ENCODE peak calls at places on chromosomes 7 and 10, in six cellular contexts. E, U, C, N, Z and P are unnamed samples.

GRCh38 chr10:114045071-114045737 is 1.5 kb downstream of the ADRB1 start:
- DNase-seq in U (peak), E (no peak), N (peak), Z (no peak), C (no peak), P (peak)

GRCh38 chr10:117499248-117500105 is 43.1 kb upstream of the EMX2 start:
- DNase-seq in U (no peak), Z (no peak), N (no peak), E (no peak), C (no peak), P (no peak)

GRCh38 chr10:70292016-70292415 is 8.2 kb upstream of the NPFFR1 start:
- DNase-seq in N (no peak), Z (no peak), C (no peak), U (no peak), E (no peak), P (no peak)

GRCh38 chr10:70927221-70927943 is 39.0 kb upstream of the PCBD1 start:
- DNase-seq in Z (peak), C (no peak), U (peak), N (no peak), E (no peak), P (no peak)

GRCh38 chr7:38760226-38760625 is 129.1 kb upstream of the AMPH start:
- DNase-seq in C (no peak), Z (no peak), N (no peak), E (no peak), U (no peak), P (no peak)

GRCh38 chr10:12235116-12235694 is 39.2 kb downstream of the CDC123 start:
- DNase-seq in U (no peak), N (no peak), Z (no peak), E (no peak), C (no peak), P (no peak)

GRCh38 chr10:10094700-10095099 is 923.0 kb upstream of the CELF2 start:
- DNase-seq in U (no peak), Z (no peak), E (no peak), C (no peak), N (no peak), P (no peak)

GRCh38 chr7:122304996-122305421 is 459 bp upstream of the FEZF1 start:
- DNase-seq in U (no peak), C (no peak), Z (peak), N (peak), E (no peak), P (no peak)

GRCh38 chr10:34078017-34078416 is 737.1 kb downstream of the PARD3 start:
- DNase-seq in N (no peak), U (no peak), C (no peak), Z (no peak), E (no peak), P (no peak)

GRCh38 chr7:85262891-85263290 is 76.0 kb upstream of the SEMA3D start:
- DNase-seq in N (no peak), U (no peak), Z (no peak), C (no peak), E (no peak), P (no peak)

GRCh38 chr10:70331486-70332268 is 47.9 kb upstream of the NPFFR1 start:
- DNase-seq in Z (peak), E (peak), U (peak), C (peak), N (peak), P (peak)

GRCh38 chr7:40680657-40681056 is 545.9 kb downstream of the SUGCT start:
- DNase-seq in U (peak), N (no peak), Z (peak), C (no peak), E (no peak), P (peak)

GRCh38 chr10:120978589-120979252 is 127.6 kb downstream of the WDR11 start:
- DNase-seq in E (no peak), N (peak), U (no peak), Z (no peak), C (no peak), P (no peak)

GRCh38 chr10:21626457-21627161 is 92.6 kb downstream of the MLLT10 start:
- DNase-seq in E (peak), Z (peak), N (no peak), C (no peak), U (no peak), P (no peak)

GRCh38 chr10:86673216-86673826 is 5.0 kb downstream of the LDB3 start:
- DNase-seq in Z (no peak), E (no peak), C (no peak), N (no peak), U (peak), P (no peak)

GRCh38 chr7:101154693-101155102 is 422 bp downstream of the AP1S1 start:
- DNase-seq in U (no peak), N (peak), C (no peak), Z (no peak), E (no peak), P (no peak)

GRCh38 chr7:30470783-30471182 is 7.8 kb downstream of the NOD1 start:
- DNase-seq in N (peak), C (no peak), E (peak), Z (peak), U (no peak), P (no peak)

DNA sequence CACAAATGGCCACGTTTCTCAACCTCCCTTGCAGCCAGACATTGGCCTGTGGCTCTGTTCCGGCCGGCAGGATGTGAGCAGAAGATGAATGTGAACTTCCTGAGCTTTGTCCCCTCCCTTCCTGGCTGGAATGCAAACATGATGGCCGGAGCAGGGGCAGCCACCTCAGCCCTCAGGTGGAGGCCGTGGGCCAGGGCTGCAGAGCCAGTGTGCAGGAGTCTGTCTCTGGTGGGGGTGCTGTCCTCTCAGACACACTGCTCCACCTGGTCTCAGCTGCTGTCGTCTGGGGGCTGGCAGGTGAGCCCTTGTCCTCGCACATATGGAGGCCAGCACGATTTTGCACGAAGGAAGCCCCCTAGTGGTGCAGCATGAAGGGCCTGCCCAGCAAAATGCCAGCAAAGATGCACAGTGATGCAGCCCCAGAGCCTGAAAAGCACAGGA is 25.3 kb upstream of the PWWP2B start:
- DNase-seq in E (no peak), U (no peak), N (peak), Z (no peak), C (no peak), P (no peak)
- TF ChIP-seq CTCF in E (no peak), U (peak), N (no peak), Z (peak), C (no peak), P (peak)

DNA sequence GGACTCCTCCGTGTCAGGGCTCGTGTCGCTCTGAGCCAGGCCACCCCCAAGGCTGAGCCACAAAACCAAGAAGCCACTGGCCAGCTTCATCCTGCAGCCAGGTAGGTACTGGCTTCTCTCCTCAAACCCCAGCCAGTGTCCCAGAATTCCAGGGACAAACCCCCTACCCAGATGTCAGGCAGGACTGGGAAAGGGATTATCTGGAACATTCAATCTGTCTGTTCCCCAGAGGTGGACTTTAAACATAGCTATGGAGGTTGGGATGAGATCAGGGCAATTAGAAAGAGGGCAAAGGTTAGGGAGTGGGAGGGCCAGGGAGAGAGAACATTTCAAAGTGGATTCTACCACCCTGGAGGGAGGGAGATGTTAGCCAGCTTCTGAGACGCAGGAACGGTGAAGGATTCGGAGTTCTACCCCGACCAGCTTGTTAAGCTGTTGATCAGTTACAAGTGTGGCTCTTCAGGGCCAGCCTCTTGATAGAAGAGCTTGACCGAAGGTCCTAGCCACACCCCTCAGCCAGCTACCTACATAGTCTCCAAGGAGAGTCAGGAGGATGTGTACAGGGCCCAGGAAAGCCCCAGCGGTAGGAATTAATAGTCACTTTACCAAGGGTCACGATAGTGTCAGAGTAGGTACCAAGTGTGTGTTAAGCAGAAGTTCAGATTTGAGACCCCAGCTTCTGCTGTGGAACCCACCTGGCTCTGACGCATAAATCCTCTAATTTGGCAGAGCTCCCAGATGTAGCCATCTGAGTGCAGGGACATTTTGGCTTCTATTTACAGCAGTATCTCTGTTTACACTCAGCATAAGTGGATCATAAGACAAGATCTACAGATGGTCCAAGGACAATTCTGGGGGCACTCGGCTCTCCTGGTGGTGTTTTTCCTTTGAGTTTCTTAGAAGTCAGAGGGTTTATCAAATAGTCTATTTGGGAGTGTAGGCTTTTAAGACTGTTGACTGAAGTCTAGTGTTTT is at the start of gene PLA2G12B:
- DNase-seq in E (peak), U (peak), N (peak), Z (no peak), C (no peak), P (no peak)
- TF ChIP-seq CTCF in E (no peak), U (no peak), N (no peak), Z (no peak), C (no peak), P (no peak)

GRCh38 chr7:157358041-157358752 is 21.4 kb downstream of the DNAJB6 start:
- DNase-seq in N (no peak), Z (no peak), E (no peak), C (no peak), U (no peak), P (no peak)
- TF ChIP-seq CTCF in N (no peak), Z (no peak), E (no peak), C (no peak), U (no peak), P (no peak)

GRCh38 chr7:142337406-142338001 is 79.6 kb upstream of the PRSS58 start:
- DNase-seq in Z (no peak), U (no peak), N (no peak), E (no peak), C (no peak), P (no peak)

GRCh38 chr7:142334236-142334635 is 76.4 kb upstream of the PRSS58 start:
- DNase-seq in C (no peak), Z (no peak), N (no peak), U (no peak), E (no peak), P (no peak)

GRCh38 chr7:142334806-142335205 is 76.9 kb upstream of the PRSS58 start:
- DNase-seq in C (no peak), Z (no peak), E (no peak), N (no peak), U (no peak), P (no peak)

GRCh38 chr7:142338633-142339501 is 81.0 kb upstream of the PRSS58 start:
- DNase-seq in N (no peak), C (no peak), Z (peak), E (no peak), U (no peak), P (no peak)
- TF ChIP-seq CTCF in N (no peak), C (peak), Z (peak), E (no peak), U (peak), P (no peak)

GRCh38 chr10:62687230-62687748 is 117.2 kb upstream of the ADO start:
- DNase-seq in N (no peak), C (no peak), Z (peak), E (no peak), U (no peak), P (no peak)

GRCh38 chr10:62684911-62685310 is 119.6 kb upstream of the ADO start:
- DNase-seq in E (no peak), Z (no peak), C (no peak), N (no peak), U (no peak), P (no peak)

DNA sequence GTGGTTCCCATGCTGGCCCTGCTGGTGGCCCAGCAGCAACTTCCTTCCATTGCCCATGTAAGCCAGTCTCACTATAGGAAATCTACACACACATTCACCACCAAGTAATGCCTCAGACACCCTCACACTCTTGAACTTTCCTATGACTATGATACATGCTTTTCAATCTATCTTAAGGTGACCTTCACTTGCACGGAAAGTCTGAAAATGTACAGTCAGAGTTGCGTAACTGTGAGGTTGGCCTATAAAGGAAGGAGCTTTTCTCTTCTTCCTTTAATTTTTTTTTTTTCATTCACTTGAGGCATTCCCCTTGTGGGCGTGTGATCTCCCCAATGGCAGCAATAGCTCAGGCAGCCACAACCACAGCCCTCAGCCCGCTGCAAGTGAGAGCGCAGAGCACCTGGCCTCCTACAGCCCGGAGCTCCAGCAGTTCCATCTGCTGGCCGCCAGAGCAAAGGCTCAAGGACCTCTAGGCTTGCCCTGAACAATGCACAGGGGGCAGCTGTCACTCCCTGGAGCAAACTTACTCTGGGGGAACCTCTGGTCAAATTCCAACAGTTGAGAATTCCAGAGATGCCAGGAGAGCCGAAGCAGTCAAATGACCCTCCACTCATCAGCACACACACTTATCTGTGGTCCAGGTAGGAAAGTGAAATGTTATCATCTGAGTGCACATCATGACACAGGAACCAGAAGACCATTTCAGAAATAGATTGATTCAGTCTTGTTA is 123.1 kb upstream of the ADO start:
- DNase-seq in C (no peak), U (no peak), Z (no peak), N (peak), E (no peak), P (peak)
- TF ChIP-seq CTCF in C (no peak), U (no peak), Z (no peak), N (no peak), E (no peak), P (peak)

GRCh38 chr7:51161937-51162336 is 154.7 kb downstream of the COBL start:
- DNase-seq in C (no peak), E (no peak), Z (no peak), U (no peak), N (no peak), P (no peak)

GRCh38 chr7:51165337-51165736 is 151.3 kb downstream of the COBL start:
- DNase-seq in N (no peak), E (no peak), C (no peak), Z (no peak), U (no peak), P (no peak)

GRCh38 chr7:51160990-51161615 is 155.5 kb downstream of the COBL start:
- DNase-seq in N (peak), E (peak), U (peak), C (peak), Z (peak), P (peak)

GRCh38 chr7:51160411-51160810 is 156.2 kb downstream of the COBL start:
- DNase-seq in Z (no peak), E (no peak), N (no peak), C (no peak), U (no peak), P (no peak)

GRCh38 chr7:51162724-51163329 is 153.8 kb downstream of the COBL start:
- DNase-seq in N (peak), U (peak), Z (peak), C (peak), E (peak), P (no peak)
- TF ChIP-seq CTCF in N (peak), U (peak), Z (peak), C (peak), E (peak), P (peak)

DNA sequence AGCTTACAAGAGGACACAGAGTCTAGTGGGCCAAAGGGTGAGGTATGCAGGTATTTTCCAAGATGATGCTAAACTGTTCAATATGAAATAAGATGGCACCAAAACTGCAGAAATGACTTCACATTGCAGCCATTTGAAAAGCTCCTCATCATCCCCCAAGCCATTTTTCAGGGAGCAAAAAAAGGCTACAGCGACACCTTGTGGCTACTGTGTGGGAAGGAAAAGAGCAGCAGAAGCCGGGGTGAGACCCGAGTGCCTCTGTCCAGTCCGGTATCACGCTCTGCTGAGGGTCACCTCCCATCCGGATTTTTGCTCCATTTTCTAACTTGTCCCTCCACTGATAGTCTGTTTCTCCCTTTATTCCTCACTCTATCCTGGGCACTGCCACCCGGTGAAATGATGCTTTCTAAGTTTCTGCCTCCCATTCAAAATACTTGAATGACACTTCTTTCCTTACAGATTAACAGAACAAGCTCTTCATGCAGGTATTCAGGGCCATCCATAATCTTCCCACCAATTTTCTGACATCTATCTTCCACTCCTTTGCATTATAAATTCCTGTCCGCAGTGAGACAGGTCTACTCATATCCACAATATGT is 220.2 kb downstream of the DGKI start:
- DNase-seq in C (peak), E (peak), Z (peak), N (peak), U (peak), P (peak)
- TF ChIP-seq CTCF in C (peak), E (peak), Z (peak), N (peak), U (peak), P (peak)

DNA sequence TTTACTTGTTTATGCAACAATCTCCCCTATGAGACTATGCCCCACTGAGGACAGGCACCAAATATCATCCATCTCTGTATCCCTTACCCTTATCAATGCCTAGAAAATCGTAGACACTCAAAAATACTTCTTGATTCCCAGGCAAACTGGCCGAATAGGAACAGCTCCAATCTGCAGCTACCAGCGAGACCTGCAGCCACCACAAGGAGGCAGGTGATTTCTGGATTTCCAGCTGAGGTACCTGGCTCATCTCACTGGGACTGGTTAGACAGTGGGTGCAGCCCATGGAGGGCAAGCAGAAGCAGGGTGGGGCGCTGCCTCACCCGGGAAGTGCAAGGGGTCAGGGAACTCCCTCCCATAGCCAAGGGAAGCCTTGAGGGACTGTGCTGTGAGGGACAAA is 10.8 kb upstream of the PPP1R3C start:
- DNase-seq in Z (no peak), N (peak), E (no peak), C (no peak), U (no peak), P (no peak)
- TF ChIP-seq CTCF in Z (peak), N (no peak), E (no peak), C (peak), U (peak), P (no peak)

GRCh38 chr7:36021367-36021766 is 131.7 kb upstream of the EEPD1 start:
- DNase-seq in N (no peak), Z (peak), E (no peak), U (no peak), C (no peak), P (no peak)
- TF ChIP-seq CTCF in N (no peak), Z (peak), E (no peak), U (peak), C (peak), P (no peak)